ENCODE peak calls at places on chromosomes 16 and 17, in five cellular contexts. One of them, this sample, is unnamed.
A peak's percentile ranks its signal among the peaks of the same experiment; 100 is the strongest.

GRCh38 chr16:49924078-49924477 is 68.2 kb upstream of the ZNF423 start:
- DNase-seq in adrenal gland: no peak
- DNase-seq in left lung: no peak
- DNase-seq in bronchial epithelial cell: no peak
- DNase-seq in prostate gland: no peak
- DNase-seq in this sample: peak; percentile 67

GRCh38 chr17:43453331-43453812 is 30.4 kb upstream of the DHX8 start:
- DNase-seq in prostate gland: no peak
- DNase-seq in left lung: no peak
- DNase-seq in bronchial epithelial cell: no peak
- DNase-seq in adrenal gland: no peak
- DNase-seq in this sample: no peak

GRCh38 chr16:46793841-46794240 is 37.1 kb downstream of the C16orf87 start:
- DNase-seq in adrenal gland: no peak
- DNase-seq in prostate gland: no peak
- DNase-seq in left lung: no peak
- DNase-seq in bronchial epithelial cell: no peak
- DNase-seq in this sample: no peak

GRCh38 chr17:12977008-12977751 is 40.6 kb downstream of the ELAC2 start:
- DNase-seq in adrenal gland: no peak
- DNase-seq in prostate gland: no peak
- DNase-seq in bronchial epithelial cell: peak; percentile 37
- DNase-seq in left lung: no peak
- DNase-seq in this sample: no peak

GRCh38 chr16:56241596-56241995 is 50.3 kb downstream of the GNAO1 start:
- DNase-seq in bronchial epithelial cell: peak; percentile 10
- DNase-seq in left lung: no peak
- DNase-seq in adrenal gland: no peak
- DNase-seq in prostate gland: no peak
- DNase-seq in this sample: no peak

GRCh38 chr16:79218358-79218757 is 382.2 kb downstream of the MAF start:
- DNase-seq in left lung: no peak
- DNase-seq in prostate gland: no peak
- DNase-seq in bronchial epithelial cell: no peak
- DNase-seq in adrenal gland: no peak
- DNase-seq in this sample: no peak

GRCh38 chr16:10097273-10097672 is 85.0 kb downstream of the GRIN2A start:
- DNase-seq in adrenal gland: no peak
- DNase-seq in prostate gland: no peak
- DNase-seq in left lung: no peak
- DNase-seq in bronchial epithelial cell: no peak
- DNase-seq in this sample: no peak

GRCh38 chr17:78263063-78263735 is 31.8 kb downstream of the TMEM235 start:
- DNase-seq in left lung: peak; percentile 77
- DNase-seq in prostate gland: no peak
- DNase-seq in adrenal gland: peak; percentile 59
- DNase-seq in bronchial epithelial cell: no peak
- DNase-seq in this sample: no peak

GRCh38 chr16:11016993-11017392 is 72.6 kb downstream of the CLEC16A start:
- DNase-seq in prostate gland: peak; percentile 19
- DNase-seq in bronchial epithelial cell: peak; percentile 84
- DNase-seq in adrenal gland: peak; percentile 82
- DNase-seq in left lung: peak; percentile 55
- DNase-seq in this sample: peak; percentile 39

GRCh38 chr16:83533193-83533592 is 274.6 kb upstream of the HSBP1 start:
- DNase-seq in left lung: no peak
- DNase-seq in prostate gland: peak; percentile 51
- DNase-seq in adrenal gland: no peak
- DNase-seq in bronchial epithelial cell: peak; percentile 91
- DNase-seq in this sample: no peak

GRCh38 chr17:20009302-20010098 is at the start of gene SPECC1:
- DNase-seq in adrenal gland: peak; percentile 81
- DNase-seq in left lung: peak; percentile 75
- DNase-seq in bronchial epithelial cell: peak; percentile 33
- DNase-seq in prostate gland: peak; percentile 63
- DNase-seq in this sample: peak; percentile 73

GRCh38 chr16:4055748-4056147 is 60.5 kb downstream of the ADCY9 start:
- DNase-seq in left lung: no peak
- DNase-seq in adrenal gland: no peak
- DNase-seq in prostate gland: no peak
- DNase-seq in bronchial epithelial cell: no peak
- DNase-seq in this sample: no peak

GRCh38 chr16:22070361-22071351 is 21.7 kb upstream of the VWA3A start:
- DNase-seq in adrenal gland: no peak
- DNase-seq in bronchial epithelial cell: peak; percentile 58
- DNase-seq in prostate gland: peak; percentile 47
- DNase-seq in left lung: no peak
- DNase-seq in this sample: no peak

GRCh38 chr17:2542456-2542855 is 30.8 kb upstream of the METTL16 start:
- DNase-seq in bronchial epithelial cell: no peak
- DNase-seq in prostate gland: no peak
- DNase-seq in adrenal gland: peak; percentile 39
- DNase-seq in left lung: no peak
- DNase-seq in this sample: no peak

GRCh38 chr17:45368661-45369060 is 51.8 kb upstream of the MAP3K14 start:
- DNase-seq in prostate gland: no peak
- DNase-seq in bronchial epithelial cell: no peak
- DNase-seq in adrenal gland: no peak
- DNase-seq in left lung: no peak
- DNase-seq in this sample: no peak

GRCh38 chr16:10682604-10683003 is 12.1 kb downstream of the TEKT5 start:
- DNase-seq in adrenal gland: no peak
- DNase-seq in prostate gland: no peak
- DNase-seq in left lung: no peak
- DNase-seq in bronchial epithelial cell: no peak
- DNase-seq in this sample: no peak

GRCh38 chr16:2926660-2927646 is 15.2 kb downstream of the FLYWCH1 start:
- DNase-seq in adrenal gland: peak; percentile 92
- DNase-seq in prostate gland: peak; percentile 86
- DNase-seq in bronchial epithelial cell: peak; percentile 82
- DNase-seq in left lung: peak; percentile 82
- DNase-seq in this sample: peak; percentile 87

GRCh38 chr16:21104124-21104860 is 46.4 kb downstream of the DNAH3 start:
- DNase-seq in prostate gland: no peak
- DNase-seq in adrenal gland: no peak
- DNase-seq in left lung: no peak
- DNase-seq in bronchial epithelial cell: no peak
- DNase-seq in this sample: no peak

GRCh38 chr16:3508736-3509135 is 7.9 kb downstream of the CLUAP1 start:
- DNase-seq in prostate gland: no peak
- DNase-seq in bronchial epithelial cell: no peak
- DNase-seq in adrenal gland: no peak
- DNase-seq in left lung: no peak
- DNase-seq in this sample: no peak

GRCh38 chr17:78329263-78330059 is 30.4 kb downstream of the SOCS3 start:
- DNase-seq in adrenal gland: no peak
- DNase-seq in prostate gland: no peak
- DNase-seq in left lung: peak; percentile 59
- DNase-seq in bronchial epithelial cell: peak; percentile 57
- DNase-seq in this sample: no peak

GRCh38 chr17:81509687-81510523 is 2.7 kb downstream of the ACTG1 start:
- DNase-seq in left lung: no peak
- DNase-seq in bronchial epithelial cell: peak; percentile 29
- DNase-seq in adrenal gland: no peak
- DNase-seq in prostate gland: no peak
- DNase-seq in this sample: no peak

GRCh38 chr17:74332763-74333220 is 6.8 kb downstream of the KIF19 start:
- DNase-seq in adrenal gland: no peak
- DNase-seq in prostate gland: no peak
- DNase-seq in left lung: no peak
- DNase-seq in bronchial epithelial cell: no peak
- DNase-seq in this sample: no peak

GRCh38 chr16:68823401-68823800 is 19.9 kb upstream of the TANGO6 start:
- DNase-seq in prostate gland: no peak
- DNase-seq in left lung: no peak
- DNase-seq in bronchial epithelial cell: peak; percentile 35
- DNase-seq in adrenal gland: no peak
- DNase-seq in this sample: no peak

GRCh38 chr16:17416461-17417221 is 54.1 kb downstream of the XYLT1 start:
- DNase-seq in adrenal gland: peak; percentile 56
- DNase-seq in prostate gland: no peak
- DNase-seq in bronchial epithelial cell: no peak
- DNase-seq in left lung: peak; percentile 47
- DNase-seq in this sample: no peak

GRCh38 chr17:74558882-74559519 is 8.3 kb downstream of the CD300H start:
- DNase-seq in adrenal gland: no peak
- DNase-seq in prostate gland: no peak
- DNase-seq in left lung: no peak
- DNase-seq in bronchial epithelial cell: no peak
- DNase-seq in this sample: no peak

GRCh38 chr17:44281570-44281969 is 13.6 kb upstream of the SLC4A1 start:
- DNase-seq in adrenal gland: no peak
- DNase-seq in left lung: no peak
- DNase-seq in prostate gland: no peak
- DNase-seq in bronchial epithelial cell: no peak
- DNase-seq in this sample: no peak

GRCh38 chr17:59381716-59382570 is 50.5 kb downstream of the YPEL2 start:
- DNase-seq in left lung: no peak
- DNase-seq in bronchial epithelial cell: no peak
- DNase-seq in prostate gland: peak; percentile 67
- DNase-seq in adrenal gland: no peak
- DNase-seq in this sample: no peak

GRCh38 chr17:81453712-81454111 is 58.5 kb downstream of the BAHCC1 start:
- DNase-seq in bronchial epithelial cell: no peak
- DNase-seq in adrenal gland: no peak
- DNase-seq in prostate gland: no peak
- DNase-seq in left lung: no peak
- DNase-seq in this sample: no peak

GRCh38 chr16:85935957-85936760 is 37.2 kb downstream of the IRF8 start:
- DNase-seq in bronchial epithelial cell: no peak
- DNase-seq in adrenal gland: no peak
- DNase-seq in left lung: no peak
- DNase-seq in prostate gland: no peak
- DNase-seq in this sample: no peak

GRCh38 chr16:3789375-3790067 is 72.2 kb upstream of the TRAP1 start:
- DNase-seq in prostate gland: no peak
- DNase-seq in left lung: no peak
- DNase-seq in adrenal gland: no peak
- DNase-seq in bronchial epithelial cell: no peak
- DNase-seq in this sample: no peak

GRCh38 chr17:17072546-17072945 is 30.3 kb downstream of the MPRIP start:
- DNase-seq in prostate gland: no peak
- DNase-seq in bronchial epithelial cell: no peak
- DNase-seq in adrenal gland: no peak
- DNase-seq in left lung: peak; percentile 10
- DNase-seq in this sample: no peak

GRCh38 chr17:66782866-66783265 is 52.1 kb upstream of the CACNG5 start:
- DNase-seq in bronchial epithelial cell: no peak
- DNase-seq in prostate gland: no peak
- DNase-seq in adrenal gland: no peak
- DNase-seq in left lung: no peak
- DNase-seq in this sample: no peak

GRCh38 chr16:85396879-85397871 is 215.9 kb upstream of the GSE1 start:
- DNase-seq in left lung: peak; percentile 28
- DNase-seq in adrenal gland: no peak
- DNase-seq in prostate gland: no peak
- DNase-seq in bronchial epithelial cell: peak; percentile 38
- DNase-seq in this sample: peak; percentile 82

GRCh38 chr17:47818002-47818695 is 3.4 kb downstream of the OSBPL7 start:
- DNase-seq in bronchial epithelial cell: no peak
- DNase-seq in adrenal gland: no peak
- DNase-seq in left lung: no peak
- DNase-seq in prostate gland: no peak
- DNase-seq in this sample: no peak
- H3K36me3 ChIP-seq in bronchial epithelial cell: peaks cover 18% of the 10 kb centered on the region
- H3K36me3 ChIP-seq in adrenal gland: peaks cover 39% of the 10 kb centered on the region
- H3K36me3 ChIP-seq in left lung: peaks cover 68% of the 10 kb centered on the region
- H3K36me3 ChIP-seq in prostate gland: peaks cover 9% of the 10 kb centered on the region
- H3K36me3 ChIP-seq in this sample: peaks cover 9% of the 10 kb centered on the region

DNA sequence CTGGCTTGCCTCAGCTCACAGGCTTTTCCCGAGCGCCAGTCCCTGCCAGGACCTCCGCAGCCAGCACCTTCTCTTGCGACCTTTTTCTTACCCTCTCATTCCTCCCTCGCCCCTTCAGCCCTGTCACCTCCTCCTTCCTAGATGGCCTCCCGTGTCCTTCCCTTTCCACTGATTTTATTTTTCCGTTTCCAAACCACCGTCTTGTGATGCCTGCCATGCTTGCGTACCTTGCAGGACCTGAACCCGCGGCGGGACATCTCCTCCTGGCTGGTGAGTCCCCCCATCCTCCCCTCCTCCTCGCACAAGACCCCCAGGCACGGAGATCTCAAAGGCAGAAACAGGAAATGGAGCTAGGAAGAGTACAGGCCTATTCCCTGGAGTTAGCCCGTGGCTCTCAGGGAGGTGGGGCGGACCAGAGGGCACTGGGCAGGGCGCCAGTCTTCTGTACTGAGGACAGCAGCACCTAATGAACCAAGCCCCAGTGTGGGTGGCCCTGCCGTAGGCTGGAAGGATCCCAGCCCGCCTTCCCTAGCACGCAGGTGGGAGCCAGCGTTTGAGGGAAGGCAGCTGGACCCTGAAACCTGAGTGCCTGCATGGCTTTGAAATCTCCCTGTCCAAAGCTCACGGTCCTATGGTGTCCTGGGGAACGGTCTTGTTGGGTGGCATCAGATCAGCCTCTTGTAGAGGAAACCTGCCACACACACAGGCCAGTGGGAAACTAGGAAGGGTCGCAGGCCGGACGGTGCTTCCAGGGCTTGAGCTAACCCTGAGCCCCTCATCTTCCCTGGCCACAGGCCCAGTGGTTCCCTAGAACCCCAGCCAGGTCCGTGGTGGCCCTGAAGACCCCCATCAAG is 612 bp downstream of the CISD3 start:
- DNase-seq in bronchial epithelial cell: peak; percentile 46
- DNase-seq in left lung: peak; percentile 83
- DNase-seq in adrenal gland: peak; percentile 91
- DNase-seq in prostate gland: no peak
- DNase-seq in this sample: peak; percentile 89
- H3K36me3 ChIP-seq in bronchial epithelial cell: peaks cover 11% of the 10 kb centered on the region
- H3K36me3 ChIP-seq in left lung: peaks cover 19% of the 10 kb centered on the region
- H3K36me3 ChIP-seq in adrenal gland: peaks cover 22% of the 10 kb centered on the region
- H3K36me3 ChIP-seq in prostate gland: no peaks in the 10 kb centered on the region
- H3K36me3 ChIP-seq in this sample: peaks cover 35% of the 10 kb centered on the region

GRCh38 chr17:35002876-35003551 is 22.7 kb downstream of the LIG3 start:
- DNase-seq in bronchial epithelial cell: no peak
- DNase-seq in prostate gland: peak; percentile 72
- DNase-seq in left lung: no peak
- DNase-seq in adrenal gland: no peak
- DNase-seq in this sample: no peak
- H3K36me3 ChIP-seq in bronchial epithelial cell: peaks cover 17% of the 10 kb centered on the region
- H3K36me3 ChIP-seq in prostate gland: peaks cover 7% of the 10 kb centered on the region
- H3K36me3 ChIP-seq in left lung: peaks cover 94% of the 10 kb centered on the region
- H3K36me3 ChIP-seq in adrenal gland: peaks cover 35% of the 10 kb centered on the region
- H3K36me3 ChIP-seq in this sample: peaks cover 72% of the 10 kb centered on the region

GRCh38 chr17:82582709-82583108 is 63.2 kb downstream of the FOXK2 start:
- DNase-seq in bronchial epithelial cell: no peak
- DNase-seq in prostate gland: no peak
- DNase-seq in adrenal gland: no peak
- DNase-seq in left lung: no peak
- DNase-seq in this sample: no peak
- H3K36me3 ChIP-seq in bronchial epithelial cell: peaks cover 32% of the 10 kb centered on the region
- H3K36me3 ChIP-seq in prostate gland: peaks cover 11% of the 10 kb centered on the region
- H3K36me3 ChIP-seq in adrenal gland: peaks cover 29% of the 10 kb centered on the region
- H3K36me3 ChIP-seq in left lung: peaks cover 69% of the 10 kb centered on the region
- H3K36me3 ChIP-seq in this sample: peaks cover 67% of the 10 kb centered on the region

GRCh38 chr17:62000186-62000585 is 64.9 kb downstream of the MED13 start:
- DNase-seq in adrenal gland: no peak
- DNase-seq in bronchial epithelial cell: no peak
- DNase-seq in prostate gland: no peak
- DNase-seq in left lung: no peak
- DNase-seq in this sample: no peak
- H3K36me3 ChIP-seq in adrenal gland: peaks cover 4% of the 10 kb centered on the region
- H3K36me3 ChIP-seq in bronchial epithelial cell: peaks cover 3% of the 10 kb centered on the region
- H3K36me3 ChIP-seq in prostate gland: no peaks in the 10 kb centered on the region
- H3K36me3 ChIP-seq in left lung: peaks cover 33% of the 10 kb centered on the region
- H3K36me3 ChIP-seq in this sample: peaks cover 19% of the 10 kb centered on the region

GRCh38 chr16:87321336-87322107 is 4.3 kb upstream of the C16orf95 start:
- DNase-seq in adrenal gland: no peak
- DNase-seq in bronchial epithelial cell: no peak
- DNase-seq in left lung: no peak
- DNase-seq in prostate gland: no peak
- DNase-seq in this sample: no peak
- H3K36me3 ChIP-seq in adrenal gland: no peaks in the 10 kb centered on the region
- H3K36me3 ChIP-seq in bronchial epithelial cell: peaks cover 3% of the 10 kb centered on the region
- H3K36me3 ChIP-seq in left lung: no peaks in the 10 kb centered on the region
- H3K36me3 ChIP-seq in prostate gland: no peaks in the 10 kb centered on the region
- H3K36me3 ChIP-seq in this sample: no peaks in the 10 kb centered on the region

This sample was measured in BE2C.